ENCODE peak calls at places on chromosomes 2 and 18, in seven cellular contexts. Z is retinal pigment epithelial cell, M is NCI-H524 treated with DMSO at 0.1 percent for 48 hours, N is upper lobe of right lung, P is progenitor cell of endocrine pancreas, F is T-helper 9 cell, R is fibroblast of pulmonary artery. I is an unnamed sample.

GRCh38 chr2:70850905-70851304 is 15.3 kb upstream of the CD207 start:
- DNase-seq in Z (no peak), M (no peak), N (no peak), P (no peak), F (no peak), R (no peak), I (no peak)

GRCh38 chr18:35352283-35352682 is 8.1 kb upstream of the ZNF24 start:
- DNase-seq in Z (no peak), M (no peak), N (no peak), P (no peak), F (no peak), R (no peak), I (no peak)

GRCh38 chr2:231521-232185 is 32.2 kb downstream of the SH3YL1 start:
- DNase-seq in Z (no peak), M (no peak), N (no peak), P (no peak), F (no peak), R (no peak), I (no peak)

GRCh38 chr18:44700652-44701051 is 20.0 kb downstream of the SETBP1 start:
- DNase-seq in Z (no peak), M (no peak), N (no peak), P (no peak), F (no peak), R (peak), I (no peak)

GRCh38 chr2:46954951-46955571 is 39.5 kb upstream of the MCFD2 start:
- DNase-seq in Z (peak), M (no peak), N (no peak), P (no peak), F (no peak), R (peak), I (no peak)

GRCh38 chr2:31980674-31981356 is 30.0 kb downstream of the MEMO1 start:
- DNase-seq in Z (no peak), M (no peak), N (no peak), P (no peak), F (no peak), R (peak), I (no peak)

GRCh38 chr2:37625156-37625555 is 46.3 kb downstream of the CDC42EP3 start:
- DNase-seq in Z (no peak), M (no peak), N (no peak), P (no peak), F (no peak), R (peak), I (no peak)

GRCh38 chr2:106163948-106164580 is 30.0 kb downstream of the UXS1 start:
- DNase-seq in Z (no peak), M (no peak), N (no peak), P (no peak), F (no peak), R (peak), I (no peak)

GRCh38 chr2:67839242-67839641 is 223.6 kb downstream of the C1D start:
- DNase-seq in Z (no peak), M (no peak), N (no peak), P (no peak), F (no peak), R (peak), I (no peak)

GRCh38 chr18:22703883-22704626 is 229.1 kb upstream of the RBBP8 start:
- DNase-seq in Z (no peak), M (no peak), N (no peak), P (no peak), F (no peak), R (peak), I (no peak)

GRCh38 chr2:234556848-234557573 is 60.1 kb upstream of the ARL4C start:
- DNase-seq in Z (no peak), M (no peak), N (no peak), P (no peak), F (no peak), R (peak), I (no peak)

GRCh38 chr2:155377178-155377780 is 678.8 kb downstream of the KCNJ3 start:
- DNase-seq in Z (no peak), M (peak), N (no peak), P (no peak), F (no peak), R (peak), I (no peak)

GRCh38 chr2:47842846-47843245 is 59.9 kb downstream of the MSH6 start:
- DNase-seq in Z (no peak), M (no peak), N (no peak), P (no peak), F (no peak), R (no peak), I (no peak)

GRCh38 chr2:189982777-189983394 is 79.6 kb downstream of the MSTN start:
- DNase-seq in Z (no peak), M (no peak), N (no peak), P (no peak), F (no peak), R (peak), I (no peak)

GRCh38 chr18:59084286-59084779 is 55.4 kb upstream of the SEC11C start:
- DNase-seq in Z (no peak), M (peak), N (peak), P (peak), F (peak), R (peak), I (peak)

GRCh38 chr18:58502628-58503027 is 126.3 kb downstream of the ALPK2 start:
- DNase-seq in Z (no peak), M (peak), N (no peak), P (no peak), F (no peak), R (no peak), I (no peak)

GRCh38 chr2:187581125-187581896 is 27.1 kb upstream of the TFPI start:
- DNase-seq in Z (no peak), M (no peak), N (no peak), P (peak), F (no peak), R (peak), I (no peak)

GRCh38 chr18:9379118-9379517 is 44.5 kb downstream of the TWSG1 start:
- DNase-seq in Z (no peak), M (no peak), N (no peak), P (no peak), F (no peak), R (no peak), I (no peak)

GRCh38 chr2:123207245-123207644 is 817.8 kb upstream of the CNTNAP5 start:
- DNase-seq in Z (no peak), M (no peak), N (no peak), P (no peak), F (no peak), R (no peak), I (no peak)

GRCh38 chr2:143704432-143705106 is 575.4 kb downstream of the ARHGAP15 start:
- DNase-seq in Z (no peak), M (no peak), N (no peak), P (no peak), F (no peak), R (no peak), I (no peak)

I was measured in activated T-helper 1 cell treated with Interleukin-2 at 50 U/mL for 16 hours.